ENCODE peak calls at places on chromosomes 5 and 9, in eight cellular contexts. One of them, this sample, is unnamed.

GRCh38 chr5:56229106-56229505 is 4.0 kb downstream of the ANKRD55 start:
- DNase-seq in cardiac muscle cell: no peak
- DNase-seq in osteoblast: peak; percentile 26
- DNase-seq in AG04450: no peak
- DNase-seq in fibroblast of lung: no peak
- DNase-seq in H9: no peak
- DNase-seq in GM23338: no peak
- DNase-seq in breast epithelium: no peak
- DNase-seq in this sample: no peak

GRCh38 chr9:128457207-128457606 is 1.4 kb downstream of the ODF2 start:
- DNase-seq in cardiac muscle cell: no peak
- DNase-seq in osteoblast: no peak
- DNase-seq in AG04450: no peak
- DNase-seq in fibroblast of lung: no peak
- DNase-seq in H9: peak; percentile 49
- DNase-seq in GM23338: peak; percentile 57
- DNase-seq in breast epithelium: no peak
- DNase-seq in this sample: no peak

GRCh38 chr5:154110781-154111180 is 72.0 kb downstream of the MFAP3 start:
- DNase-seq in cardiac muscle cell: no peak
- DNase-seq in osteoblast: peak; percentile 32
- DNase-seq in AG04450: no peak
- DNase-seq in fibroblast of lung: peak; percentile 4
- DNase-seq in H9: no peak
- DNase-seq in GM23338: no peak
- DNase-seq in breast epithelium: no peak
- DNase-seq in this sample: no peak

GRCh38 chr9:110399983-110400382 is 62.3 kb upstream of the TXNDC8 start:
- DNase-seq in cardiac muscle cell: no peak
- DNase-seq in osteoblast: no peak
- DNase-seq in AG04450: no peak
- DNase-seq in fibroblast of lung: peak; percentile 27
- DNase-seq in H9: no peak
- DNase-seq in GM23338: no peak
- DNase-seq in breast epithelium: no peak
- DNase-seq in this sample: no peak

GRCh38 chr5:59660737-59661136 is 232.8 kb downstream of the PDE4D start:
- DNase-seq in cardiac muscle cell: peak; percentile 22
- DNase-seq in osteoblast: peak; percentile 42
- DNase-seq in AG04450: no peak
- DNase-seq in fibroblast of lung: no peak
- DNase-seq in H9: no peak
- DNase-seq in GM23338: peak; percentile 38
- DNase-seq in breast epithelium: no peak
- DNase-seq in this sample: no peak

GRCh38 chr9:2043881-2044462 is 28.8 kb downstream of the SMARCA2 start:
- DNase-seq in cardiac muscle cell: no peak
- DNase-seq in osteoblast: no peak
- DNase-seq in AG04450: no peak
- DNase-seq in fibroblast of lung: no peak
- DNase-seq in H9: no peak
- DNase-seq in GM23338: no peak
- DNase-seq in breast epithelium: no peak
- DNase-seq in this sample: no peak

GRCh38 chr5:170100051-170100943 is 5.4 kb upstream of the FOXI1 start:
- DNase-seq in cardiac muscle cell: peak; percentile 92
- DNase-seq in osteoblast: peak; percentile 92
- DNase-seq in AG04450: peak; percentile 61
- DNase-seq in fibroblast of lung: peak; percentile 66
- DNase-seq in H9: peak; percentile 87
- DNase-seq in GM23338: peak; percentile 95
- DNase-seq in breast epithelium: peak; percentile 78
- DNase-seq in this sample: peak; percentile 65

GRCh38 chr9:136547508-136548215 is 1.8 kb upstream of the NOTCH1 start:
- DNase-seq in cardiac muscle cell: no peak
- DNase-seq in osteoblast: no peak
- DNase-seq in AG04450: no peak
- DNase-seq in fibroblast of lung: no peak
- DNase-seq in H9: no peak
- DNase-seq in GM23338: no peak
- DNase-seq in breast epithelium: no peak
- DNase-seq in this sample: no peak

GRCh38 chr9:135413461-135413860 is 66.1 kb upstream of the PPP1R26 start:
- DNase-seq in cardiac muscle cell: no peak
- DNase-seq in osteoblast: peak; percentile 64
- DNase-seq in AG04450: no peak
- DNase-seq in fibroblast of lung: no peak
- DNase-seq in H9: no peak
- DNase-seq in GM23338: no peak
- DNase-seq in breast epithelium: no peak
- DNase-seq in this sample: no peak

GRCh38 chr9:110602281-110602680 is 22.7 kb upstream of the SVEP1 start:
- DNase-seq in cardiac muscle cell: no peak
- DNase-seq in osteoblast: no peak
- DNase-seq in AG04450: no peak
- DNase-seq in fibroblast of lung: peak; percentile 33
- DNase-seq in H9: peak; percentile 54
- DNase-seq in GM23338: no peak
- DNase-seq in breast epithelium: no peak
- DNase-seq in this sample: no peak

GRCh38 chr9:132114102-132114707 is 34.5 kb upstream of the MED27 start:
- DNase-seq in cardiac muscle cell: peak; percentile 89
- DNase-seq in osteoblast: peak; percentile 92
- DNase-seq in AG04450: peak; percentile 23
- DNase-seq in fibroblast of lung: peak; percentile 57
- DNase-seq in H9: peak; percentile 82
- DNase-seq in GM23338: peak; percentile 85
- DNase-seq in breast epithelium: no peak
- DNase-seq in this sample: peak; percentile 56

GRCh38 chr9:129414377-129415021 is 206.4 kb downstream of the C9orf50 start:
- DNase-seq in cardiac muscle cell: peak; percentile 36
- DNase-seq in osteoblast: peak; percentile 89
- DNase-seq in AG04450: no peak
- DNase-seq in fibroblast of lung: peak; percentile 41
- DNase-seq in H9: no peak
- DNase-seq in GM23338: peak; percentile 40
- DNase-seq in breast epithelium: peak; percentile 49
- DNase-seq in this sample: no peak

GRCh38 chr9:96056221-96056620 is 180.7 kb downstream of the ERCC6L2 start:
- DNase-seq in cardiac muscle cell: no peak
- DNase-seq in osteoblast: no peak
- DNase-seq in AG04450: no peak
- DNase-seq in fibroblast of lung: no peak
- DNase-seq in H9: no peak
- DNase-seq in GM23338: no peak
- DNase-seq in breast epithelium: no peak
- DNase-seq in this sample: no peak

GRCh38 chr5:169424279-169424955 is 123.5 kb upstream of the SLIT3 start:
- DNase-seq in cardiac muscle cell: no peak
- DNase-seq in osteoblast: no peak
- DNase-seq in AG04450: no peak
- DNase-seq in fibroblast of lung: no peak
- DNase-seq in H9: no peak
- DNase-seq in GM23338: no peak
- DNase-seq in breast epithelium: no peak
- DNase-seq in this sample: no peak

GRCh38 chr9:32926901-32927300 is 74.5 kb downstream of the APTX start:
- DNase-seq in cardiac muscle cell: no peak
- DNase-seq in osteoblast: no peak
- DNase-seq in AG04450: no peak
- DNase-seq in fibroblast of lung: no peak
- DNase-seq in H9: no peak
- DNase-seq in GM23338: no peak
- DNase-seq in breast epithelium: no peak
- DNase-seq in this sample: no peak

GRCh38 chr5:150303070-150303595 is 428 bp upstream of the ARSI start:
- DNase-seq in cardiac muscle cell: no peak
- DNase-seq in osteoblast: no peak
- DNase-seq in AG04450: no peak
- DNase-seq in fibroblast of lung: peak; percentile 85
- DNase-seq in H9: peak; percentile 59
- DNase-seq in GM23338: peak; percentile 66
- DNase-seq in breast epithelium: no peak
- DNase-seq in this sample: no peak

GRCh38 chr9:91951944-91952520 is 2.0 kb upstream of the ROR2 start:
- DNase-seq in cardiac muscle cell: no peak
- DNase-seq in osteoblast: no peak
- DNase-seq in AG04450: no peak
- DNase-seq in fibroblast of lung: no peak
- DNase-seq in H9: no peak
- DNase-seq in GM23338: no peak
- DNase-seq in breast epithelium: no peak
- DNase-seq in this sample: no peak

GRCh38 chr9:93976973-93977372 is 21.8 kb upstream of the BARX1 start:
- DNase-seq in cardiac muscle cell: no peak
- DNase-seq in osteoblast: no peak
- DNase-seq in AG04450: no peak
- DNase-seq in fibroblast of lung: no peak
- DNase-seq in H9: no peak
- DNase-seq in GM23338: no peak
- DNase-seq in breast epithelium: no peak
- DNase-seq in this sample: no peak

DNA sequence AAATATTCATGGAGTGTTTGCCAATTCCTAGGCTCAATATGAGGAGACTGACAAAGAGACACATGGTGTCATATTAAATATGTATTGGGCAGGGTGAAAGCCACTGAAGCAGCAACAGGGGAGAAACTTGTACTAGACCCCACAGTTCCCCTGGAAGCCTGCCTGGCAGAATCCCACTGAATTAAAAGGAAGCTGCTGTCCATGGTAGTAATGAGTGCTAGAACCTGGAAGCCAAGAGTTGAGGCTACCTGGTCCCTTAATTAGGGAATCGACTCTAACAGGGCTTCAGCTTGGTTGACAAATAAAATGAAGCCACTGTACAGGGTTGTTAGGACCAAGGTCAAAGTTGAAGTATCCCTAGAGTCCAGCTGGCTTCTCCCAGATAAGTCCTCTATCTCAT is 129.4 kb upstream of the GPR151 start:
- DNase-seq in cardiac muscle cell: peak; percentile 62
- DNase-seq in osteoblast: no peak
- DNase-seq in AG04450: no peak
- DNase-seq in fibroblast of lung: no peak
- DNase-seq in H9: no peak
- DNase-seq in GM23338: peak; percentile 64
- DNase-seq in breast epithelium: no peak
- DNase-seq in this sample: no peak
- H3K27me3 ChIP-seq in cardiac muscle cell: no peaks in the 10 kb centered on the region
- H3K27me3 ChIP-seq in osteoblast: no peaks in the 10 kb centered on the region
- H3K27me3 ChIP-seq in AG04450: no peaks in the 10 kb centered on the region
- H3K27me3 ChIP-seq in fibroblast of lung: no peaks in the 10 kb centered on the region
- H3K27me3 ChIP-seq in H9: no peaks in the 10 kb centered on the region
- H3K27me3 ChIP-seq in GM23338: no peaks in the 10 kb centered on the region
- H3K27me3 ChIP-seq in breast epithelium: no peaks in the 10 kb centered on the region
- H3K27me3 ChIP-seq in this sample: no peaks in the 10 kb centered on the region

GRCh38 chr5:5741418-5741817 is 318.9 kb downstream of the ICE1 start:
- DNase-seq in cardiac muscle cell: no peak
- DNase-seq in osteoblast: no peak
- DNase-seq in AG04450: no peak
- DNase-seq in fibroblast of lung: no peak
- DNase-seq in H9: no peak
- DNase-seq in GM23338: no peak
- DNase-seq in breast epithelium: no peak
- DNase-seq in this sample: no peak

GRCh38 chr5:5738797-5739489 is 316.5 kb downstream of the ICE1 start:
- DNase-seq in cardiac muscle cell: no peak
- DNase-seq in osteoblast: no peak
- DNase-seq in AG04450: no peak
- DNase-seq in fibroblast of lung: no peak
- DNase-seq in H9: no peak
- DNase-seq in GM23338: no peak
- DNase-seq in breast epithelium: no peak
- DNase-seq in this sample: no peak

GRCh38 chr5:5739490-5739945 is 317.0 kb downstream of the ICE1 start:
- DNase-seq in cardiac muscle cell: no peak
- DNase-seq in osteoblast: no peak
- DNase-seq in AG04450: no peak
- DNase-seq in fibroblast of lung: no peak
- DNase-seq in H9: no peak
- DNase-seq in GM23338: no peak
- DNase-seq in breast epithelium: no peak
- DNase-seq in this sample: no peak

GRCh38 chr5:5736007-5736406 is 313.5 kb downstream of the ICE1 start:
- DNase-seq in cardiac muscle cell: no peak
- DNase-seq in osteoblast: no peak
- DNase-seq in AG04450: no peak
- DNase-seq in fibroblast of lung: no peak
- DNase-seq in H9: no peak
- DNase-seq in GM23338: no peak
- DNase-seq in breast epithelium: no peak
- DNase-seq in this sample: no peak
- H3K27me3 ChIP-seq in cardiac muscle cell: no peaks in the 10 kb centered on the region
- H3K27me3 ChIP-seq in osteoblast: no peaks in the 10 kb centered on the region
- H3K27me3 ChIP-seq in AG04450: no peaks in the 10 kb centered on the region
- H3K27me3 ChIP-seq in fibroblast of lung: no peaks in the 10 kb centered on the region
- H3K27me3 ChIP-seq in H9: no peaks in the 10 kb centered on the region
- H3K27me3 ChIP-seq in GM23338: no peaks in the 10 kb centered on the region
- H3K27me3 ChIP-seq in breast epithelium: no peaks in the 10 kb centered on the region
- H3K27me3 ChIP-seq in this sample: no peaks in the 10 kb centered on the region

GRCh38 chr9:114157516-114158176 is 2.3 kb downstream of the COL27A1 start:
- DNase-seq in cardiac muscle cell: no peak
- DNase-seq in osteoblast: peak; percentile 44
- DNase-seq in AG04450: no peak
- DNase-seq in fibroblast of lung: peak; percentile 72
- DNase-seq in H9: no peak
- DNase-seq in GM23338: no peak
- DNase-seq in breast epithelium: no peak
- DNase-seq in this sample: no peak

GRCh38 chr9:114155967-114156294 is 594 bp downstream of the COL27A1 start:
- DNase-seq in cardiac muscle cell: no peak
- DNase-seq in osteoblast: peak; percentile 81
- DNase-seq in AG04450: no peak
- DNase-seq in fibroblast of lung: no peak
- DNase-seq in H9: no peak
- DNase-seq in GM23338: peak; percentile 63
- DNase-seq in breast epithelium: no peak
- DNase-seq in this sample: peak; percentile 76

GRCh38 chr9:114156658-114157421 is 1.5 kb downstream of the COL27A1 start:
- DNase-seq in cardiac muscle cell: peak; percentile 75
- DNase-seq in osteoblast: peak; percentile 97
- DNase-seq in AG04450: peak; percentile 68
- DNase-seq in fibroblast of lung: peak; percentile 88
- DNase-seq in H9: peak; percentile 55
- DNase-seq in GM23338: peak; percentile 63
- DNase-seq in breast epithelium: peak; percentile 35
- DNase-seq in this sample: peak; percentile 77

GRCh38 chr9:114155263-114155966 is at the start of gene COL27A1:
- DNase-seq in cardiac muscle cell: peak; percentile 89
- DNase-seq in osteoblast: peak; percentile 99
- DNase-seq in AG04450: no peak
- DNase-seq in fibroblast of lung: peak; percentile 65
- DNase-seq in H9: peak; percentile 90
- DNase-seq in GM23338: peak; percentile 93
- DNase-seq in breast epithelium: peak; percentile 71
- DNase-seq in this sample: peak; percentile 82

GRCh38 chr9:114156311-114156657 is 947 bp downstream of the COL27A1 start:
- DNase-seq in cardiac muscle cell: peak; percentile 38
- DNase-seq in osteoblast: peak; percentile 81
- DNase-seq in AG04450: no peak
- DNase-seq in fibroblast of lung: no peak
- DNase-seq in H9: no peak
- DNase-seq in GM23338: peak; percentile 42
- DNase-seq in breast epithelium: peak; percentile 32
- DNase-seq in this sample: no peak
- H3K27me3 ChIP-seq in cardiac muscle cell: peaks cover 10% of the 10 kb centered on the region
- H3K27me3 ChIP-seq in osteoblast: peaks cover 27% of the 10 kb centered on the region
- H3K27me3 ChIP-seq in AG04450: peaks cover 11% of the 10 kb centered on the region
- H3K27me3 ChIP-seq in fibroblast of lung: peaks cover 9% of the 10 kb centered on the region
- H3K27me3 ChIP-seq in H9: peaks cover 10% of the 10 kb centered on the region
- H3K27me3 ChIP-seq in GM23338: peaks cover 42% of the 10 kb centered on the region
- H3K27me3 ChIP-seq in breast epithelium: no peaks in the 10 kb centered on the region
- H3K27me3 ChIP-seq in this sample: peaks cover 12% of the 10 kb centered on the region

GRCh38 chr5:5589146-5589826 is 166.8 kb downstream of the ICE1 start:
- DNase-seq in cardiac muscle cell: peak; percentile 5
- DNase-seq in osteoblast: no peak
- DNase-seq in AG04450: no peak
- DNase-seq in fibroblast of lung: no peak
- DNase-seq in H9: no peak
- DNase-seq in GM23338: no peak
- DNase-seq in breast epithelium: no peak
- DNase-seq in this sample: no peak
- H3K27me3 ChIP-seq in cardiac muscle cell: no peaks in the 10 kb centered on the region
- H3K27me3 ChIP-seq in osteoblast: no peaks in the 10 kb centered on the region
- H3K27me3 ChIP-seq in AG04450: no peaks in the 10 kb centered on the region
- H3K27me3 ChIP-seq in fibroblast of lung: no peaks in the 10 kb centered on the region
- H3K27me3 ChIP-seq in H9: no peaks in the 10 kb centered on the region
- H3K27me3 ChIP-seq in GM23338: no peaks in the 10 kb centered on the region
- H3K27me3 ChIP-seq in breast epithelium: no peaks in the 10 kb centered on the region
- H3K27me3 ChIP-seq in this sample: no peaks in the 10 kb centered on the region

This sample was measured in left lung.